ENCODE peak calls at places on chromosomes 6 and 20, in six cellular contexts. K, D, U, W, Z and B are unnamed samples. For H3K36me3, the result is how much of the 10 kb centered on the place peaks cover.

GRCh38 chr6:56693246-56693607 is 50.5 kb upstream of the DST start:
- DNase-seq in Z (no peak), K (no peak), W (no peak), U (peak), D (no peak), B (no peak)

GRCh38 chr6:166540631-166541331 is 45.7 kb downstream of the RAMACL start:
- DNase-seq in K (no peak), U (no peak), Z (no peak), W (no peak), D (peak), B (no peak)

GRCh38 chr20:25057234-25058050 is 497 bp downstream of the ACSS1 start:
- DNase-seq in D (no peak), K (no peak), U (peak), W (peak), Z (no peak), B (peak)

GRCh38 chr6:29509711-29510110 is 22.0 kb upstream of the MAS1L start:
- DNase-seq in W (no peak), D (no peak), U (no peak), K (no peak), Z (no peak), B (no peak)

GRCh38 chr6:71107935-71108420 is 151.1 kb upstream of the B3GAT2 start:
- DNase-seq in U (no peak), D (no peak), Z (no peak), K (no peak), W (peak), B (no peak)

GRCh38 chr6:79631800-79632172 is 657 bp downstream of the SH3BGRL2 start:
- DNase-seq in Z (no peak), W (no peak), U (no peak), K (no peak), D (no peak), B (no peak)

GRCh38 chr6:163945813-163946212 is 531.3 kb downstream of the QKI start:
- DNase-seq in K (no peak), Z (no peak), W (no peak), U (no peak), D (no peak), B (no peak)

GRCh38 chr20:50287512-50287911 is 96.9 kb downstream of the CEBPB start:
- DNase-seq in W (no peak), D (no peak), U (no peak), Z (no peak), K (no peak), B (no peak)

GRCh38 chr6:36364669-36365479 is 22.6 kb downstream of the ETV7 start:
- DNase-seq in D (no peak), U (peak), K (peak), Z (no peak), W (peak), B (no peak)

GRCh38 chr6:27736686-27737085 is 175.5 kb downstream of the OR2B2 start:
- DNase-seq in U (no peak), D (no peak), Z (no peak), W (no peak), K (no peak), B (no peak)

GRCh38 chr6:11429577-11429976 is 108.0 kb upstream of the TMEM170B start:
- DNase-seq in K (no peak), W (no peak), Z (no peak), U (no peak), D (no peak), B (no peak)

GRCh38 chr6:22147983-22148797 is 148.6 kb downstream of the PRL start:
- DNase-seq in Z (no peak), D (no peak), K (no peak), W (peak), U (peak), B (peak)

GRCh38 chr6:142071981-142072380 is 60.7 kb upstream of the GJE1 start:
- DNase-seq in D (no peak), U (no peak), Z (no peak), W (no peak), K (no peak), B (no peak)

GRCh38 chr20:38337561-38338140 is 8.6 kb upstream of the LBP start:
- DNase-seq in W (no peak), K (peak), D (no peak), Z (no peak), U (peak), B (no peak)

GRCh38 chr20:51382986-51383821 is 159.3 kb downstream of the NFATC2 start:
- DNase-seq in D (no peak), W (peak), Z (no peak), K (peak), U (peak), B (no peak)

GRCh38 chr6:26660096-26660425 is 515 bp upstream of the ZNF322 start:
- DNase-seq in K (peak), U (peak), D (no peak), W (no peak), Z (no peak), B (no peak)

GRCh38 chr20:56750430-56750829 is 121.3 kb downstream of the TFAP2C start:
- DNase-seq in W (no peak), D (no peak), Z (no peak), K (no peak), U (no peak), B (no peak)

GRCh38 chr20:41392871-41393704 is 26.5 kb upstream of the EMILIN3 start:
- DNase-seq in U (no peak), W (no peak), Z (no peak), D (no peak), K (no peak), B (no peak)

GRCh38 chr6:107075951-107076381 is 39.3 kb downstream of the BEND3 start:
- DNase-seq in K (peak), W (no peak), D (no peak), U (no peak), Z (no peak), B (no peak)

GRCh38 chr6:152669894-152670293 is 27.8 kb upstream of the MYCT1 start:
- DNase-seq in U (no peak), K (peak), D (no peak), W (peak), Z (no peak), B (no peak)

GRCh38 chr6:76264466-76264865 is 192.0 kb upstream of the IMPG1 start:
- DNase-seq in W (no peak), D (no peak), K (no peak), U (no peak), Z (no peak), B (no peak)

GRCh38 chr20:44092551-44093248 is 94.3 kb downstream of the JPH2 start:
- DNase-seq in U (peak), K (peak), W (peak), D (no peak), Z (no peak), B (peak)

GRCh38 chr6:35497571-35498406 is 910 bp upstream of the TEAD3 start:
- DNase-seq in Z (no peak), K (peak), D (no peak), U (peak), W (peak), B (peak)

GRCh38 chr6:818191-818590 is 125.3 kb upstream of the EXOC2 start:
- DNase-seq in W (no peak), U (peak), D (no peak), Z (no peak), K (no peak), B (no peak)

GRCh38 chr6:128319946-128320345 is 200.5 kb downstream of the PTPRK start:
- DNase-seq in D (no peak), Z (no peak), K (no peak), W (no peak), U (no peak), B (no peak)

GRCh38 chr6:132400641-132401119 is 595 bp downstream of the MOXD1 start:
- DNase-seq in Z (no peak), U (peak), W (no peak), K (no peak), D (no peak), B (no peak)

DNA sequence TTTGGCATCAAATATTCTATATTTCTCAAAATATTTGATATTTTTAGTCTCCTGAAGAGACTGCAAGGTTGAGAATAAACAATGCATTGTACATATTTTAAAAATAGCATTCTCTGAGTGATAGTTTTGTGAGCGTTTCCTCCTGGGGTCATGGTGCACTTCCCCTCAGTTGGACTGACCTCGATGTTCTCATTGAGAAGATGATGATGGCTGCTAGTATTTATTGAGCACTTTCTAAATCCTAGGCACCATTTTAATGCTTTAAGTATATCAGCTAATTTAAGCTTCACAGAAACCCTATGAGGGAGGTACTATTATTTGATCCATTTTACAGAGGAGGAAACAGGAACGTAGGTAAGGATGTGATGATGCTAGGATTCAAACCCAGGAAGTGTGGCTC is 18.2 kb downstream of the DSE start:
- DNase-seq in W (peak), K (no peak), D (no peak), Z (no peak), U (no peak), B (no peak)
- H3K4me2 ChIP-seq in W (peak), K (no peak), D (peak), Z (no peak), U (no peak), B (no peak)

DNA sequence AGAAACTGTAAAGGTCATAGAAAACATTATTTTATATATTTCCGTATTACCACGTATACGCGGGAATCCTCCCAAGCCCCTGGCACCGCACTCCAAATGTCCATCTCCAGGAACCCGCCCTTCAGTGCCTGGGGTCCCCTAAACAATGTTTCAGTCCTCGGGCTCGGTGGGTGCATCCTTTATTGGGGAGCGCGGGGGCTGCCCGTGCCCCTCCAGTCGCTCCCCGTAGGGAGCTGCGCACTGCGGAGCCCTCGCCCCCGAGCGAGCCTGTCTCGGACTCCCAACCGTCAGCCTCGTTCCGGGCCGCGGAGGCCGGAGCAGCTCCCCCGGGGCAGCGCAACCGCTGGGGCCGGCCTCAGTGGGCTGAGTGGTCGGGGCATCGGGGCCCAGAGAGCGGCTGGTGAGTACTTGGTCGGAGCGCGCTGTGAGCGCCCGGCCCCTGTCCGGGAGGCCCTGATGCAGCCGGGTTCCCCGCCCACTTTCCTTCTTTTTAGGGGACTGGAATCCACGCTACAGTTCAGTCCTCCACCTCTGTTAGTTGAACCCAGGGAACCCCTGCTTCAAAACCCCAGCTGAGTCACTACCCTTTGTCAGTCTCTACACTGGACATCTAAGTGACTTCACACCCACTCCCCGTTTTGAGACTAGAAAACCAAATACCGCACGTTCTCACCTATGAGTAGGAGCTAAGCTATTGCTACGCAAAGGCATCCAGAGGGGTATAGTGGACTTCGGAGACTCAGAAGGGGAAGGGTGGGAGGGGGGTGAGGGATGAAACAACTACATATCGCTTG is at the start of gene DNAH8:
- DNase-seq in D (no peak), K (no peak), U (no peak), W (no peak), Z (no peak), B (no peak)
- H3K4me3 ChIP-seq in D (peak), K (no peak), U (no peak), W (peak), Z (peak), B (no peak)

DNA sequence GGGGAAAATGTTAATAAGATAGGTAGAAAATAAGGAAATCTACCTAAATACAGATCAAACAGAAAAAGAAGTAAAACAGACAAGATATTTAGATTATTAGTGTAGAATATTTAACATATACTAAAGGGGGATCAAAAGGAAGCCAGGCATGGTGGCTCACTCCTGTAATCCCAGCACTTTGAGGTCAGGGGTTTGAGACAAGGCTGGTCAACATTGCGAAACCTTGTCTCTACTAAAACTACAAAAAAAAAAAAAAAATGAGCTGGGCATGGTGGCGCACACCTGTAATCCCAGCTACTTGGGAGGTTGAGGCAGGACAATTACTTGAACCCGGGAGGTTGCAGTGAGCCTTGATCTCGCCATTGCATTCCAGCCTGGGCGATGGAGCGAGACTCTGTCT is 55.5 kb downstream of the AFDN start:
- DNase-seq in U (no peak), Z (no peak), K (no peak), W (no peak), D (no peak), B (no peak)
- H3K36me3 ChIP-seq in U (under half), Z (under half), K (under half), W (under half), D (under half), B (under half)

GRCh38 chr6:14722001-14722567 is 523.8 kb upstream of the JARID2 start:
- DNase-seq in D (no peak), Z (no peak), K (no peak), W (no peak), U (no peak), B (no peak)

GRCh38 chr6:14723535-14724086 is 522.3 kb upstream of the JARID2 start:
- DNase-seq in U (no peak), K (no peak), Z (no peak), W (no peak), D (no peak), B (no peak)

GRCh38 chr6:14724546-14724945 is 521.3 kb upstream of the JARID2 start:
- DNase-seq in K (no peak), W (no peak), D (no peak), U (no peak), Z (no peak), B (no peak)

GRCh38 chr6:14721103-14721758 is 524.6 kb upstream of the JARID2 start:
- DNase-seq in W (no peak), Z (no peak), K (peak), U (peak), D (no peak), B (no peak)

GRCh38 chr6:14722704-14723103 is 523.2 kb upstream of the JARID2 start:
- DNase-seq in U (no peak), Z (no peak), D (no peak), W (no peak), K (no peak), B (no peak)
- H3K4me2 ChIP-seq in U (no peak), Z (no peak), D (no peak), W (no peak), K (no peak), B (no peak)

GRCh38 chr6:116352515-116353471 is 18.0 kb upstream of the DSE start:
- DNase-seq in K (no peak), U (no peak), D (peak), Z (no peak), W (no peak), B (no peak)
- H3K4me3 ChIP-seq in K (no peak), U (no peak), D (no peak), Z (no peak), W (no peak), B (no peak)

DNA sequence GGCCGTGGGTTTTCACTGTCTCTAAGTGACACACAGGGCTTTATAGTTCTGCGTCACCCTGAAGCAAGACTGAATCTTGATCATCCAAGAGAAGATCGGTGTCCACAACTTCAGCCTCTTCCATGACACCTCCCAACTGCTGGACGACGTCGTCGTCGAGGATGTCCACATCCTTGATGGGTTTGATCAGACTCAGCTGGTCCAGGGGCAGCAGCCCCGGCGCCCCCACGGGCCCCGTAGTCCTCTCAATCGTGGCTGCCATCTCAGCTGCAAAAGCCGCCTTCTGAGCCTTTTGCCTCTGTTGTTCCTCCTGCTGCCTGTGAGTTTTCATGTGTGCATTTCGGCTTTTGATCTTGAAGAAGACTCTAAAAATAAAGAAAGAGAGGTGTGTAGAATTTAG is 10.6 kb upstream of the MRPS10 start:
- DNase-seq in W (no peak), K (no peak), Z (no peak), D (no peak), U (no peak), B (no peak)
- H3K36me3 ChIP-seq in W (under half), K (under half), Z (under half), D (under half), U (under half), B (under half)

GRCh38 chr6:143449731-143450452 is 603 bp downstream of the ADAT2 start:
- DNase-seq in D (peak), U (peak), K (peak), W (peak), Z (no peak), B (peak)

GRCh38 chr6:143443096-143443495 is 7.4 kb downstream of the ADAT2 start:
- DNase-seq in W (no peak), D (no peak), U (no peak), K (no peak), Z (no peak), B (no peak)

GRCh38 chr6:143451531-143451930 is 926 bp downstream of the PEX3 start:
- DNase-seq in K (no peak), Z (no peak), W (no peak), U (no peak), D (no peak), B (no peak)

GRCh38 chr6:143450453-143451362 is at the start of the genes ADAT2 and PEX3:
- DNase-seq in D (peak), U (peak), K (peak), Z (peak), W (peak), B (peak)

GRCh38 chr6:143449082-143449481 is 1.4 kb downstream of the ADAT2 start:
- DNase-seq in U (no peak), W (no peak), D (no peak), K (no peak), Z (no peak), B (no peak)
- H3K4me2 ChIP-seq in U (peak), W (peak), D (peak), K (peak), Z (peak), B (peak)